ENCODE peak calls at places on chromosome 2, in six cellular contexts. H, T, I, V, O and Q are unnamed samples.
A peak's percentile ranks its signal among the peaks of the same experiment; 100 is the strongest.

GRCh38 chr2:226048625-226049024 is 649.1 kb downstream of the NYAP2 start:
- DNase-seq in H (peak; percentile 90), T (no peak), I (peak; percentile 59), V (peak; percentile 32), O (no peak), Q (no peak)

GRCh38 chr2:240991378-240992263 is 6.8 kb upstream of the SNED1 start:
- DNase-seq in H (peak; percentile 97), T (peak; percentile 83), I (peak; percentile 94), V (no peak), O (peak; percentile 68), Q (peak; percentile 98)

GRCh38 chr2:67259581-67260347 is 137.4 kb upstream of the ETAA1 start:
- DNase-seq in H (peak; percentile 81), T (peak; percentile 29), I (peak; percentile 86), V (no peak), O (peak; percentile 19), Q (no peak)

GRCh38 chr2:61763605-61764034 is 90.2 kb downstream of the FAM161A start:
- DNase-seq in H (peak; percentile 87), T (peak; percentile 86), I (peak; percentile 73), V (peak; percentile 82), O (peak; percentile 83), Q (peak; percentile 93)

GRCh38 chr2:134367915-134368911 is 114.3 kb downstream of the MGAT5 start:
- DNase-seq in H (peak; percentile 51), T (no peak), I (no peak), V (no peak), O (no peak), Q (peak; percentile 47)

GRCh38 chr2:44430340-44430739 is 68.6 kb downstream of the CAMKMT start:
- DNase-seq in H (no peak), T (no peak), I (no peak), V (peak; percentile 79), O (no peak), Q (no peak)

GRCh38 chr2:147603434-147604225 is 241.2 kb upstream of the ACVR2A start:
- DNase-seq in H (no peak), T (no peak), I (no peak), V (no peak), O (no peak), Q (no peak)

GRCh38 chr2:205687018-205687956 is 5.0 kb downstream of the NRP2 start:
- DNase-seq in H (no peak), T (no peak), I (no peak), V (no peak), O (no peak), Q (no peak)

GRCh38 chr2:215401896-215402379 is 33.9 kb downstream of the FN1 start:
- DNase-seq in H (peak; percentile 97), T (peak; percentile 30), I (peak; percentile 78), V (no peak), O (no peak), Q (no peak)

GRCh38 chr2:126889501-126890135 is 9.1 kb upstream of the TEX51 start:
- DNase-seq in H (no peak), T (no peak), I (no peak), V (no peak), O (no peak), Q (no peak)

GRCh38 chr2:37711831-37712230 is 40.4 kb upstream of the CDC42EP3 start:
- DNase-seq in H (peak; percentile 66), T (no peak), I (peak; percentile 36), V (no peak), O (no peak), Q (no peak)

GRCh38 chr2:166411473-166412230 is 35.9 kb upstream of the SCN9A start:
- DNase-seq in H (peak; percentile 35), T (no peak), I (no peak), V (no peak), O (no peak), Q (no peak)

GRCh38 chr2:134401789-134402188 is 147.9 kb downstream of the MGAT5 start:
- DNase-seq in H (no peak), T (peak; percentile 25), I (no peak), V (no peak), O (no peak), Q (no peak)

GRCh38 chr2:1603059-1603458 is 141.3 kb downstream of the PXDN start:
- DNase-seq in H (no peak), T (no peak), I (no peak), V (no peak), O (no peak), Q (no peak)

GRCh38 chr2:58798787-58799186 is 557.7 kb upstream of the FANCL start:
- DNase-seq in H (no peak), T (no peak), I (no peak), V (no peak), O (no peak), Q (no peak)

GRCh38 chr2:222024934-222025890 is 273.6 kb downstream of the PAX3 start:
- DNase-seq in H (peak; percentile 61), T (no peak), I (peak; percentile 57), V (peak; percentile 79), O (no peak), Q (no peak)

GRCh38 chr2:19351914-19352697 is 6.3 kb downstream of the OSR1 start:
- DNase-seq in H (peak; percentile 12), T (no peak), I (no peak), V (peak; percentile 54), O (no peak), Q (no peak)

GRCh38 chr2:133574620-133575019 is 6.4 kb upstream of the NCKAP5 start:
- DNase-seq in H (no peak), T (no peak), I (peak; percentile 47), V (no peak), O (no peak), Q (no peak)

GRCh38 chr2:24048662-24049484 is 668 bp upstream of the FKBP1B start:
- DNase-seq in H (no peak), T (no peak), I (no peak), V (peak; percentile 19), O (no peak), Q (no peak)

GRCh38 chr2:28319118-28320008 is 73.3 kb upstream of the FOSL2 start:
- DNase-seq in H (no peak), T (no peak), I (no peak), V (peak; percentile 48), O (no peak), Q (no peak)

GRCh38 chr2:191247381-191248057 is 2.3 kb downstream of the MYO1B start:
- DNase-seq in H (peak; percentile 89), T (peak; percentile 35), I (peak; percentile 83), V (no peak), O (no peak), Q (no peak)

GRCh38 chr2:83282067-83282795 is 1176.8 kb downstream of the SUCLG1 start:
- DNase-seq in H (no peak), T (no peak), I (no peak), V (no peak), O (no peak), Q (no peak)

GRCh38 chr2:118837621-118838020 is 9.8 kb downstream of the EN1 start:
- DNase-seq in H (no peak), T (no peak), I (no peak), V (no peak), O (no peak), Q (no peak)

GRCh38 chr2:163338270-163338669 is 397.5 kb downstream of the FIGN start:
- DNase-seq in H (no peak), T (no peak), I (no peak), V (peak; percentile 8), O (no peak), Q (no peak)

GRCh38 chr2:238254095-238254494 is 14.3 kb upstream of the HES6 start:
- DNase-seq in H (no peak), T (no peak), I (no peak), V (no peak), O (no peak), Q (peak; percentile 25)

GRCh38 chr2:105076121-105076520 is 38.3 kb downstream of the MRPS9 start:
- DNase-seq in H (no peak), T (no peak), I (no peak), V (no peak), O (no peak), Q (no peak)

DNA sequence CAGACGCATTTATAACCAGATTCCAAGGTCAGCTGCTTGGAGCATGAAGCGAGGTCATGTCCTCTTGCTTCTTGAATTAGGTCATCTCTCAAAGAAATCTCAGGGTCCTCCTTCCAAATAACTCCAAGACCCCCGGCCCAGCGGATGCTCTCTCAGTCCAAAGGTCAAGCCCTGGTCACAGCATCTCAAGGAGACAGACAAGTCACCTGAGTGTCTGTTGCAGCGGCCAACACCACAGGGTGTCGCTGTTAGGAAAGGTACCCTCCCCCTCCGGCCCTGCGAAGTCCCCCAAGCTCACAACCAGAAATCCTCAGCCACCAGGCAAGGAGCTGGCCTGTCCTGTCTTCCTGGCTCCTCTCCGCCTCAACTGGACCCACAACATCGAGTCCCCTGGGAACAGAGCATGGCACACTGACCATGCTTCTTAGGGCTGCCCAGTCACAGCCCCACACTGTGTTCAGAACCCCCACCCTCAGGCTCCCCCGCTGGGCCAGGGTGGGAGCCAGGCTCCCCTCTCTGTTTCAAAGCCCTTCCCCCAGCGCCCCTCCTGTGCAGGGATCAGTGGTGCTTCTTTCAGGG is 68.0 kb upstream of the ASAP2 start:
- DNase-seq in H (no peak), T (no peak), I (no peak), V (peak; percentile 80), O (no peak), Q (no peak)
- TF ChIP-seq CTCF in H (peak; percentile 32), T (no peak), I (peak; percentile 45), V (peak; percentile 65), O (no peak), Q (no peak)

DNA sequence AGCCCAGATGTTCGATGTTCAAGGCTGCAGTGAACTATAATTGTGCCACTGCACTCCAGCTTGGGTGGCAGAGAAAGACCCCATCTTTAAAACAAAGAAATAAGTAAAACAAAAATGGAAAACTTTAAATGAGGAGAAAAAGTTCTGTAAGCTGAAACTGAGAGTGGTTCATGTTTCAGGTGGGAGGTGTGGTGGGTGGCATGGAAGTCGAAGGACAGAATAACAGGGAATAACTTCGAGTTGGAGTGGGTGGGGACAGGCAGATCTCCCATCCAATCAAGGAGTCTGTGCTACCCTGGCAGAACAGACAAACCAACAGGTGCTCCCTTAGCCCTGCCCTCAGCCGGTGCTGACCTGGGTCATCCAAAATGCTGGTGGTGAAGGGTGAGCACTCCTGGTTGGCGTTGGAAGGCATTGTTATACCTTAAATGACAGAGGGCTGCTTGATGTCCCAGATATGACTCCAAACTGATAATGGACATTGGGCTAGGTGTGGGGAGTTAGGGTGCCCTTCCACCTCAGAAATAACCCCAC is 328.4 kb downstream of the DYSF start:
- DNase-seq in H (no peak), T (peak; percentile 0), I (no peak), V (no peak), O (no peak), Q (no peak)
- H3K4me1 ChIP-seq in H (peaks cover 6% of the 10 kb centered on the region), T (no peaks in the 10 kb centered on the region), I (peaks cover 40% of the 10 kb centered on the region), V (no peaks in the 10 kb centered on the region), O (peaks cover 6% of the 10 kb centered on the region), Q (peaks cover 16% of the 10 kb centered on the region)

DNA sequence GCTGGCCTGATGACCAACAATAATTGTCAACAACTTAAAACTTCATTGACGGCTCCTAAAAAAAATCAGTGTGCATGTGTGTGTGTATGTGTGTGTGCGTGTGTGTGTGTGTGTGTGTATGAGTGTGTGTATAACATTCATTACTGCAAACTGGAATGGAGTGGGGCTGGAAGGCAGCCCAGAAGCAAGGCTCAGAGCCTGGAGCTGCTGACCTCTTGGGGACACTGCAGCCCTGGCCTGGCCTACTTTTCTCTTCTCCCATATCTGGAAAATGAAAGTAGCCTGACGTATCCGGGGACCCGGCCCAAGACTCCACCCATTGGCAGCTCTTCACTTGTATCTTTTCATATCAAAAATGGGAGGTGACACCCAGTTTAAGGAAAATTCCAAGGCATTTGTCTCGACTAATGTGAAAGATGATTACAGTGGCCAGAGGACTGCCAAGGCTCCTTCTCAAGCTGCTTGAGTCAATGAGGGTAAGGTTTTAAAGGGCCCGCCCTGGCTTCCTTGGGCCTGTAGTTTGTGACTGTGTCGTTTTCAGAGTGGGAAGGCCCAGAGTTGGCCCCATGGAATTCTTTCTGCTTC is 72.4 kb upstream of the IL1R1 start:
- DNase-seq in H (peak; percentile 97), T (peak; percentile 93), I (no peak), V (no peak), O (no peak), Q (peak; percentile 96)
- TF ChIP-seq CTCF in H (peak; percentile 21), T (peak; percentile 41), I (no peak), V (no peak), O (no peak), Q (no peak)

GRCh38 chr2:45820048-45820447 is 168.6 kb downstream of the PRKCE start:
- DNase-seq in H (no peak), T (no peak), I (no peak), V (no peak), O (no peak), Q (no peak)
- H3K4me1 ChIP-seq in H (peaks cover 8% of the 10 kb centered on the region), T (peaks cover 50% of the 10 kb centered on the region), I (peaks cover 24% of the 10 kb centered on the region), V (peaks cover 32% of the 10 kb centered on the region), O (peaks cover 8% of the 10 kb centered on the region), Q (peaks cover 37% of the 10 kb centered on the region)